ENCODE peak calls at places on chromosomes 3 and 15, in eight cellular contexts. One of them, this sample, is unnamed.
A peak's percentile ranks its signal among the peaks of the same experiment; 100 is the strongest.

GRCh38 chr3:73766599-73767378 is 142.0 kb upstream of the PDZRN3 start:
- DNase-seq in dorsolateral prefrontal cortex: no peak
- DNase-seq in kidney epithelial cell: no peak
- DNase-seq in mucosa of descending colon: no peak
- DNase-seq in NB4: no peak
- DNase-seq in psoas muscle: no peak
- DNase-seq in GM12865: no peak
- DNase-seq in A549: no peak
- DNase-seq in this sample: peak; percentile 95

GRCh38 chr15:77606142-77607034 is 26.3 kb downstream of the LINGO1 start:
- DNase-seq in NB4: peak; percentile 38
- DNase-seq in mucosa of descending colon: peak; percentile 72
- DNase-seq in psoas muscle: no peak
- DNase-seq in GM12865: no peak
- DNase-seq in dorsolateral prefrontal cortex: no peak
- DNase-seq in A549: no peak
- DNase-seq in kidney epithelial cell: no peak
- DNase-seq in this sample: peak; percentile 49

GRCh38 chr3:116951610-116952009 is 242.0 kb downstream of the TUSC7 start:
- DNase-seq in mucosa of descending colon: no peak
- DNase-seq in dorsolateral prefrontal cortex: no peak
- DNase-seq in NB4: no peak
- DNase-seq in psoas muscle: no peak
- DNase-seq in A549: no peak
- DNase-seq in GM12865: no peak
- DNase-seq in kidney epithelial cell: no peak
- DNase-seq in this sample: no peak

GRCh38 chr15:40766906-40767837 is 2.6 kb upstream of the C15orf62 start:
- DNase-seq in psoas muscle: no peak
- DNase-seq in kidney epithelial cell: no peak
- DNase-seq in A549: no peak
- DNase-seq in NB4: peak; percentile 74
- DNase-seq in dorsolateral prefrontal cortex: no peak
- DNase-seq in GM12865: no peak
- DNase-seq in mucosa of descending colon: no peak
- DNase-seq in this sample: peak; percentile 42

GRCh38 chr15:91940466-91941381 is 87.2 kb downstream of the SLCO3A1 start:
- DNase-seq in A549: no peak
- DNase-seq in dorsolateral prefrontal cortex: no peak
- DNase-seq in kidney epithelial cell: no peak
- DNase-seq in GM12865: no peak
- DNase-seq in NB4: no peak
- DNase-seq in mucosa of descending colon: peak; percentile 61
- DNase-seq in psoas muscle: no peak
- DNase-seq in this sample: no peak

GRCh38 chr3:10597733-10598132 is 92.3 kb upstream of the ATP2B2 start:
- DNase-seq in mucosa of descending colon: no peak
- DNase-seq in dorsolateral prefrontal cortex: no peak
- DNase-seq in psoas muscle: no peak
- DNase-seq in GM12865: no peak
- DNase-seq in A549: no peak
- DNase-seq in kidney epithelial cell: no peak
- DNase-seq in NB4: no peak
- DNase-seq in this sample: no peak

GRCh38 chr3:54531741-54532140 is 396.1 kb downstream of the LRTM1 start:
- DNase-seq in dorsolateral prefrontal cortex: no peak
- DNase-seq in psoas muscle: no peak
- DNase-seq in A549: no peak
- DNase-seq in mucosa of descending colon: no peak
- DNase-seq in NB4: no peak
- DNase-seq in kidney epithelial cell: no peak
- DNase-seq in GM12865: no peak
- DNase-seq in this sample: no peak

GRCh38 chr3:166362698-166363097 is 525.5 kb upstream of the BCHE start:
- DNase-seq in dorsolateral prefrontal cortex: no peak
- DNase-seq in NB4: no peak
- DNase-seq in kidney epithelial cell: no peak
- DNase-seq in A549: no peak
- DNase-seq in mucosa of descending colon: no peak
- DNase-seq in GM12865: no peak
- DNase-seq in psoas muscle: no peak
- DNase-seq in this sample: no peak

GRCh38 chr3:143533391-143533790 is 314.9 kb downstream of the SLC9A9 start:
- DNase-seq in NB4: no peak
- DNase-seq in GM12865: no peak
- DNase-seq in mucosa of descending colon: no peak
- DNase-seq in kidney epithelial cell: no peak
- DNase-seq in A549: no peak
- DNase-seq in dorsolateral prefrontal cortex: no peak
- DNase-seq in psoas muscle: no peak
- DNase-seq in this sample: no peak

GRCh38 chr3:97350976-97351375 is 413.6 kb upstream of the ARL6 start:
- DNase-seq in NB4: no peak
- DNase-seq in psoas muscle: no peak
- DNase-seq in A549: no peak
- DNase-seq in kidney epithelial cell: no peak
- DNase-seq in GM12865: no peak
- DNase-seq in mucosa of descending colon: no peak
- DNase-seq in dorsolateral prefrontal cortex: peak; percentile 30
- DNase-seq in this sample: no peak

GRCh38 chr3:126063358-126063965 is 20.5 kb downstream of the SLC41A3 start:
- DNase-seq in GM12865: no peak
- DNase-seq in NB4: no peak
- DNase-seq in mucosa of descending colon: no peak
- DNase-seq in psoas muscle: no peak
- DNase-seq in dorsolateral prefrontal cortex: no peak
- DNase-seq in A549: no peak
- DNase-seq in kidney epithelial cell: no peak
- DNase-seq in this sample: no peak

GRCh38 chr3:46692566-46692983 is 904 bp downstream of the ALS2CL start:
- DNase-seq in GM12865: no peak
- DNase-seq in dorsolateral prefrontal cortex: no peak
- DNase-seq in NB4: no peak
- DNase-seq in psoas muscle: no peak
- DNase-seq in A549: peak; percentile 36
- DNase-seq in kidney epithelial cell: peak; percentile 47
- DNase-seq in mucosa of descending colon: peak; percentile 93
- DNase-seq in this sample: no peak

GRCh38 chr3:49165771-49166751 is at the start of gene CCDC71:
- DNase-seq in GM12865: peak; percentile 87
- DNase-seq in NB4: peak; percentile 87
- DNase-seq in dorsolateral prefrontal cortex: peak; percentile 73
- DNase-seq in mucosa of descending colon: peak; percentile 83
- DNase-seq in psoas muscle: peak; percentile 82
- DNase-seq in kidney epithelial cell: no peak
- DNase-seq in A549: peak; percentile 62
- DNase-seq in this sample: peak; percentile 79

GRCh38 chr3:42473083-42473932 is 29.1 kb upstream of the VIPR1 start:
- DNase-seq in mucosa of descending colon: peak; percentile 52
- DNase-seq in A549: no peak
- DNase-seq in kidney epithelial cell: no peak
- DNase-seq in NB4: no peak
- DNase-seq in psoas muscle: no peak
- DNase-seq in GM12865: no peak
- DNase-seq in dorsolateral prefrontal cortex: peak; percentile 24
- DNase-seq in this sample: peak; percentile 95

GRCh38 chr3:157160652-157161480 is 919 bp upstream of the CCNL1 start:
- DNase-seq in dorsolateral prefrontal cortex: no peak
- DNase-seq in kidney epithelial cell: peak; percentile 82
- DNase-seq in GM12865: peak; percentile 88
- DNase-seq in mucosa of descending colon: peak; percentile 84
- DNase-seq in A549: peak; percentile 59
- DNase-seq in psoas muscle: peak; percentile 90
- DNase-seq in NB4: peak; percentile 93
- DNase-seq in this sample: peak; percentile 98

GRCh38 chr3:153070153-153070868 is 91.7 kb upstream of the RAP2B start:
- DNase-seq in GM12865: no peak
- DNase-seq in A549: peak; percentile 25
- DNase-seq in NB4: peak; percentile 42
- DNase-seq in mucosa of descending colon: no peak
- DNase-seq in kidney epithelial cell: peak; percentile 23
- DNase-seq in dorsolateral prefrontal cortex: no peak
- DNase-seq in psoas muscle: no peak
- DNase-seq in this sample: peak; percentile 59

GRCh38 chr15:90219421-90220141 is 14.2 kb downstream of the CIB1 start:
- DNase-seq in psoas muscle: peak; percentile 53
- DNase-seq in mucosa of descending colon: peak; percentile 63
- DNase-seq in GM12865: peak; percentile 56
- DNase-seq in dorsolateral prefrontal cortex: no peak
- DNase-seq in NB4: peak; percentile 66
- DNase-seq in A549: peak; percentile 89
- DNase-seq in kidney epithelial cell: no peak
- DNase-seq in this sample: peak; percentile 31

DNA sequence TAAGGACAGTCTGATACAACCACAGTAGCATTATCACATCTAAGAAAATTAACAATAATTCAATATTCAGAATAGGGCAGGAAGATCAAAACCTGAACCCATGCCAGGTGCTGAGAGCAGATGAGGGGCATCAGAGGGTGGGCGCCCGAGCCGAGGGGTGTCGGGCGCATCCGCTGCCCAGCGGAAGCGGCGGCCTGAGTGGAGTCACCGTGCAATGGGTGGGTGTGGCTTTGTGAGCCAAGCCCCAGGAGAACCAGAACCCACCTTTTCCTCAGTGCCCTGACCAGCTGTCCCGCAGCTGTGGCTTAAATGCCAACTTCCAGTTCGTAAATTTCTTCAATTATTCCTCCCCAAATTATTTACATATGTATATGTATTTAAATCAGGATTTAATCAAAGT is 1.1 kb downstream of the DNAH1 start:
- DNase-seq in mucosa of descending colon: no peak
- DNase-seq in dorsolateral prefrontal cortex: no peak
- DNase-seq in kidney epithelial cell: no peak
- DNase-seq in GM12865: no peak
- DNase-seq in NB4: no peak
- DNase-seq in A549: no peak
- DNase-seq in psoas muscle: no peak
- DNase-seq in this sample: no peak
- H3K4me3 ChIP-seq in mucosa of descending colon: no peak overlapping the region
- H3K4me3 ChIP-seq in dorsolateral prefrontal cortex: no peak overlapping the region
- H3K4me3 ChIP-seq in kidney epithelial cell: peak overlapping the region; percentile 36
- H3K4me3 ChIP-seq in GM12865: no peak overlapping the region
- H3K4me3 ChIP-seq in NB4: no peak overlapping the region
- H3K4me3 ChIP-seq in A549: no peak overlapping the region
- H3K4me3 ChIP-seq in psoas muscle: peak overlapping the region; percentile 54
- H3K4me3 ChIP-seq in this sample: peak overlapping the region; percentile 38

GRCh38 chr3:100144255-100144866 is 30.1 kb upstream of the FILIP1L start:
- DNase-seq in GM12865: peak; percentile 14
- DNase-seq in dorsolateral prefrontal cortex: no peak
- DNase-seq in psoas muscle: no peak
- DNase-seq in A549: no peak
- DNase-seq in mucosa of descending colon: no peak
- DNase-seq in kidney epithelial cell: no peak
- DNase-seq in NB4: peak; percentile 43
- DNase-seq in this sample: no peak
- TF ChIP-seq CTCF in GM12865: no peak
- TF ChIP-seq CTCF in dorsolateral prefrontal cortex: no peak
- TF ChIP-seq CTCF in psoas muscle: no peak
- TF ChIP-seq CTCF in A549: no peak
- TF ChIP-seq CTCF in mucosa of descending colon: no peak
- TF ChIP-seq CTCF in kidney epithelial cell: no peak
- TF ChIP-seq CTCF in NB4: no peak
- TF ChIP-seq CTCF in this sample: no peak

DNA sequence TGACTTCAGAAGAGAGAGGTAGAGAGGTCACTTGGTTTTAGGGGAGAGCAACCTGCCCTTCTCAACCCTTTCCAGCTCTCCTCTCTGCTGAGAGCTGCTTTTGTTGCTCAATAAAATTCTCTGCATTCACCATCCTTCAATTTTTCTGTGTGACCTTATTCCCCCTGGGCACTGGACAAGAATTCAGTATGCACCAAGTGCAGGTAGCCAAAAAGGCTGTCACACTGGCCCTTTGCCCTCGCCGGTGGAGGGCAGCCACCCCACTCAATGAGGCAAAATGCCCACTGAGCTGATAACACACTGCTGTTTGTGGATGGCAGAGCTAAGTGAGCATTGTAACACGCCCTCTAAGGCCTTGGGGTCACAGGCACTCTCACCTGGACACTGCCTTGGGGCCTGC is 12.9 kb downstream of the PGBD4 start:
- DNase-seq in kidney epithelial cell: no peak
- DNase-seq in GM12865: no peak
- DNase-seq in NB4: no peak
- DNase-seq in psoas muscle: no peak
- DNase-seq in dorsolateral prefrontal cortex: no peak
- DNase-seq in mucosa of descending colon: no peak
- DNase-seq in A549: no peak
- DNase-seq in this sample: no peak
- H3K4me3 ChIP-seq in kidney epithelial cell: no peak overlapping the region
- H3K4me3 ChIP-seq in GM12865: no peak overlapping the region
- H3K4me3 ChIP-seq in NB4: no peak overlapping the region
- H3K4me3 ChIP-seq in psoas muscle: no peak overlapping the region
- H3K4me3 ChIP-seq in dorsolateral prefrontal cortex: no peak overlapping the region
- H3K4me3 ChIP-seq in mucosa of descending colon: no peak overlapping the region
- H3K4me3 ChIP-seq in A549: no peak overlapping the region
- H3K4me3 ChIP-seq in this sample: no peak overlapping the region

GRCh38 chr3:159817571-159817970 is 171.1 kb upstream of the IL12A start:
- DNase-seq in A549: no peak
- DNase-seq in kidney epithelial cell: no peak
- DNase-seq in GM12865: no peak
- DNase-seq in mucosa of descending colon: no peak
- DNase-seq in dorsolateral prefrontal cortex: no peak
- DNase-seq in NB4: no peak
- DNase-seq in psoas muscle: no peak
- DNase-seq in this sample: no peak

GRCh38 chr3:159817136-159817535 is 171.5 kb upstream of the IL12A start:
- DNase-seq in A549: no peak
- DNase-seq in psoas muscle: no peak
- DNase-seq in dorsolateral prefrontal cortex: no peak
- DNase-seq in NB4: no peak
- DNase-seq in mucosa of descending colon: no peak
- DNase-seq in kidney epithelial cell: no peak
- DNase-seq in GM12865: no peak
- DNase-seq in this sample: no peak

GRCh38 chr3:159819676-159820075 is 169.0 kb upstream of the IL12A start:
- DNase-seq in GM12865: no peak
- DNase-seq in NB4: no peak
- DNase-seq in kidney epithelial cell: no peak
- DNase-seq in mucosa of descending colon: no peak
- DNase-seq in dorsolateral prefrontal cortex: no peak
- DNase-seq in A549: no peak
- DNase-seq in psoas muscle: no peak
- DNase-seq in this sample: no peak

GRCh38 chr3:159818997-159819500 is 169.6 kb upstream of the IL12A start:
- DNase-seq in NB4: no peak
- DNase-seq in dorsolateral prefrontal cortex: no peak
- DNase-seq in psoas muscle: no peak
- DNase-seq in kidney epithelial cell: no peak
- DNase-seq in A549: no peak
- DNase-seq in GM12865: no peak
- DNase-seq in mucosa of descending colon: no peak
- DNase-seq in this sample: no peak

DNA sequence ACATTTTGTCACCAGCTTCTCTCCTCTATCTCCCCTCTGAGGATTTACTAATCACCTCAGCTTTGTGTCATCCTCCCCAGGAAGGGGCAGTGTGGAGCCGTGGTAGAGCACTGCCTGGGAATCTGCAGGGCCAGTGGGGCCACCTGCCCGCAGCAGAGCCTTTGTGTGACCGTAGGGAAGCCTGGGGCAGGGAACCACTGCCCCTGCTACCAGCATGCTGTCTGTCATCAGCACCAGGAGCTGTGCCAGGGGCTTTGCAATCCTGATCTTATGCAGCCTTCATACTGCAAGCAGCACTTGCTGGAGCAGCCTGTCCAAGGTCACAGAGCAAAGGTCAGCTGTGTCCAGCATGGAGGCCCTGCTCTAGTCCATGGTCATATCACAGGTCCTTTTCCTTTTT is 170.2 kb upstream of the IL12A start:
- DNase-seq in GM12865: no peak
- DNase-seq in psoas muscle: peak; percentile 23
- DNase-seq in NB4: no peak
- DNase-seq in A549: no peak
- DNase-seq in dorsolateral prefrontal cortex: no peak
- DNase-seq in kidney epithelial cell: no peak
- DNase-seq in mucosa of descending colon: no peak
- DNase-seq in this sample: no peak
- TF ChIP-seq CTCF in GM12865: no peak
- TF ChIP-seq CTCF in psoas muscle: peak; percentile 29
- TF ChIP-seq CTCF in NB4: no peak
- TF ChIP-seq CTCF in A549: no peak
- TF ChIP-seq CTCF in dorsolateral prefrontal cortex: no peak
- TF ChIP-seq CTCF in kidney epithelial cell: no peak
- TF ChIP-seq CTCF in mucosa of descending colon: no peak
- TF ChIP-seq CTCF in this sample: no peak